ENCODE peak calls at places on chromosomes 5 and 9, in five cellular contexts. B, K, J, R and E are unnamed samples. For H3K36me3, the result is how much of the 10 kb centered on the place peaks cover.

GRCh38 chr9:83197611-83198010 is 134.7 kb upstream of the RASEF start:
- DNase-seq in J (no peak), K (no peak), B (no peak), R (no peak), E (no peak)

GRCh38 chr5:142342128-142342981 is 17.5 kb upstream of the SPRY4 start:
- DNase-seq in J (no peak), R (no peak), K (peak), B (no peak), E (no peak)

GRCh38 chr5:102223542-102224444 is 72.3 kb downstream of the SLCO4C1 start:
- DNase-seq in J (peak), R (no peak), B (no peak), K (no peak), E (no peak)

GRCh38 chr9:121292801-121293241 is 24.9 kb downstream of the GSN start:
- DNase-seq in R (no peak), K (no peak), J (no peak), B (no peak), E (peak)

GRCh38 chr5:131541766-131542165 is 93.3 kb downstream of the RAPGEF6 start:
- DNase-seq in K (no peak), J (no peak), R (no peak), B (no peak), E (no peak)

GRCh38 chr5:3372289-3372688 is 223.3 kb upstream of the IRX1 start:
- DNase-seq in J (no peak), K (no peak), B (no peak), R (no peak), E (no peak)

GRCh38 chr9:21728781-21729180 is 73.7 kb upstream of the MTAP start:
- DNase-seq in B (no peak), J (no peak), K (no peak), R (no peak), E (no peak)

GRCh38 chr9:79708541-79708940 is 136.8 kb downstream of the TLE4 start:
- DNase-seq in R (no peak), B (no peak), J (no peak), K (no peak), E (no peak)

GRCh38 chr5:177430972-177431316 is 4.5 kb downstream of the GRK6 start:
- DNase-seq in K (no peak), J (no peak), R (no peak), B (no peak), E (no peak)

GRCh38 chr5:15669826-15670225 is 169.8 kb downstream of the FBXL7 start:
- DNase-seq in B (no peak), J (no peak), R (no peak), K (no peak), E (no peak)

GRCh38 chr5:178131446-178131996 is 707 bp downstream of the RMND5B start:
- DNase-seq in K (no peak), R (no peak), J (no peak), B (no peak), E (no peak)

GRCh38 chr5:6361101-6361500 is 17.2 kb downstream of the MED10 start:
- DNase-seq in R (no peak), J (no peak), B (no peak), K (no peak), E (no peak)

GRCh38 chr5:157063776-157064430 is 5.0 kb upstream of the HAVCR1 start:
- DNase-seq in B (no peak), J (no peak), K (no peak), R (no peak), E (no peak)

GRCh38 chr9:136052991-136053756 is 41.9 kb downstream of the NACC2 start:
- DNase-seq in R (peak), K (no peak), J (peak), B (no peak), E (no peak)

GRCh38 chr9:5762421-5762820 is 70.5 kb downstream of the ERMP1 start:
- DNase-seq in B (no peak), K (no peak), R (no peak), J (no peak), E (no peak)

GRCh38 chr9:14306672-14307646 is 7.0 kb downstream of the NFIB start:
- DNase-seq in J (peak), R (no peak), B (no peak), K (no peak), E (no peak)

GRCh38 chr9:131722260-131722659 is 17.6 kb downstream of the RAPGEF1 start:
- DNase-seq in R (no peak), K (no peak), B (peak), J (no peak), E (no peak)

GRCh38 chr9:132769895-132770774 is 99.9 kb downstream of the GTF3C4 start:
- DNase-seq in R (peak), K (peak), B (peak), J (peak), E (peak)

GRCh38 chr5:118597448-118597847 is 390.9 kb downstream of the DTWD2 start:
- DNase-seq in R (no peak), K (no peak), J (no peak), B (no peak), E (no peak)

GRCh38 chr5:118598311-118598710 is 390.0 kb downstream of the DTWD2 start:
- DNase-seq in J (no peak), R (no peak), B (no peak), K (no peak), E (no peak)

GRCh38 chr5:118592234-118592633 is 396.1 kb downstream of the DTWD2 start:
- DNase-seq in K (no peak), R (no peak), J (no peak), B (no peak), E (no peak)

GRCh38 chr5:118592678-118593328 is 395.5 kb downstream of the DTWD2 start:
- DNase-seq in K (no peak), B (no peak), R (no peak), J (peak), E (no peak)

DNA sequence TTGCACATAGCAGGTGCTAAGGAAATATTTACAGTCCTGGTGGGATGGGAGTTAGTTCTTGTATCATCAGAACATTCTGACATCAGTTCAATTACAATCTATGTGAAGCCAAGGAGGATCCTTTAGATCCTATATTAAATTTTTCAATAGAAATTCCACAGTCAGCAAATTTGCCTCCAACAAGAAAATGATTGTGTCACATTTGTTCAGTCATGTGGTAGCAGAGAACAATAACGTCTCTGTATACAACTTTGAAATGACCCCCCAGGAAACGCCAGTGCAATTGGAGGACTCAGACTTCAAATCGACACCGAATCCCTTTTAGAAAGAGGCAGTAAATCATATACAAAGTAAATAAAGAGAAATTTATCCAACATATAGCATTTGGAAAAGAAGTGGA is 392.1 kb downstream of the DTWD2 start:
- DNase-seq in B (no peak), K (no peak), R (no peak), J (no peak), E (no peak)
- H3K27ac ChIP-seq in B (no peak), K (no peak), R (no peak), J (no peak), E (no peak)

DNA sequence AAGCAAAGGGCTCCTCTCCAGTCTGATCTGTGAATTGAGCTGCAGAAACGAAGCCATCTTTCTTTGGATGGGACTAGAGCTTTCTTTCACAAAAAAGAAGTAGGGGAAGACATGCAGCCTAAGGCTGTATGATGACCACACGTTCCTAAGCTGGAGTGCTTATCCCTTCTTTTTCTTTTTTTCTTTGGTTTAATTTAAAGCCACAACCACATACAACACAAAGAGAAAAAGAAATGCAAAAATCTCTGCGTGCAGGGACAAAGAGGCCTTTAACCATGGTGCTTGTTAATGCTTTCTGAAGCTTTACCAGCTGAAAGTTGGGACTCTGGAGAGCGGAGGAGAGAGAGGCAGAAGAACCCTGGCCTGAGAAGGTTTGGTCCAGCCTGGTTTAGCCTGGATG is 82.1 kb downstream of the PIK3R1 start:
- DNase-seq in J (no peak), K (no peak), B (no peak), R (no peak), E (no peak)
- H3K36me3 ChIP-seq in J (under half), K (half or more), B (half or more), R (under half), E (half or more)

DNA sequence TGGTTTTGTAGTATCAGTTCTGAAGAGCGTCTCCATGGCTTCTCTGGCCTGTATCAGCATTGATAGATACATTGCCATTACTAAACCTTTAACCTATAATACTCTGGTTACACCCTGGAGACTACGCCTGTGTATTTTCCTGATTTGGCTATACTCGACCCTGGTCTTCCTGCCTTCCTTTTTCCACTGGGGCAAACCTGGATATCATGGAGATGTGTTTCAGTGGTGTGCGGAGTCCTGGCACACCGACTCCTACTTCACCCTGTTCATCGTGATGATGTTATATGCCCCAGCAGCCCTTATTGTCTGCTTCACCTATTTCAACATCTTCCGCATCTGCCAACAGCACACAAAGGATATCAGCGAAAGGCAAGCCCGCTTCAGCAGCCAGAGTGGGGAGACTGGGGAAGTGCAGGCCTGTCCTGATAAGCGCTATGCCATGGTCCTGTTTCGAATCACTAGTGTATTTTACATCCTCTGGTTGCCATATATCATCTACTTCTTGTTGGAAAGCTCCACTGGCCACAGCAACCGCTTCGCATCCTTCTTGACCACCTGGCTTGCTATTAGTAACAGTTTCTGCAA is 1.5 kb downstream of the GPR21 start:
- DNase-seq in K (no peak), B (no peak), J (no peak), R (no peak), E (no peak)
- H3K27ac ChIP-seq in K (no peak), B (peak), J (no peak), R (no peak), E (peak)

DNA sequence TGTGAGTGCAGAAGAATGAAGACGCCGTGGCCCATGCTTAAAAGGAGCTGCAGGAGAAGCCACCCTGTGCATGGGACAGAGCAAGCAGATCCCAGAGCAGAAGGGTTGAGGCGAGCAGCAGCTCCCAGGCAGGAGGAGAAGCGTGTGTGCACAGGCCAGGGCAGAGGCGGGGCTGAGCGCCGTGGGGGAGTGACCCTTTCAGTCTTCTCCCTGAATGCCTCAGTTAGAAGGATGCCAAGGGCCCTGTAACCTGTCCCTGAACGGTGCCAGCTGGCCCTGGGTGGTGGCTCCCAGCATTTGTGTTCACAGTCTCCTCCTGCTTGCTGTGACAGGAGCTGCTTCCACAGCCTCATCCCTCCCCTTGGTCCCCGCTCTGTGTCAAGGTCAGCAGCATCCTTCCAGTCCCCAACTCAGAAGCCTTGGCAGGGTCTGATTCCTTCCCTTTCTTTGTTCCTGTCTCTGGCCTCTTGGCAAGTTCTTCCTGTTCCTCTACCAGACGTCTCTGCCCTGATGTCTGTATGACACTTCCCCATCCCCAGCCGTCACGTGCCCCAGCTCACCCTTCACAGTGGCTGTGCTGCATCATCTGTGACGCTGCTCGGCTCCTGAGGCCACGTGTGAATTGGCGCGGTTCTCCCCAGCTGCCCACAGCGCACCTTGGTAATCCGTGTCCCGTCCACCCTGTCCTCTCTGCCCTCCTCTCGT is 5.2 kb downstream of the EXOC3 start:
- DNase-seq in J (no peak), B (peak), R (peak), K (peak), E (peak)
- H3K36me3 ChIP-seq in J (under half), B (half or more), R (under half), K (half or more), E (half or more)

DNA sequence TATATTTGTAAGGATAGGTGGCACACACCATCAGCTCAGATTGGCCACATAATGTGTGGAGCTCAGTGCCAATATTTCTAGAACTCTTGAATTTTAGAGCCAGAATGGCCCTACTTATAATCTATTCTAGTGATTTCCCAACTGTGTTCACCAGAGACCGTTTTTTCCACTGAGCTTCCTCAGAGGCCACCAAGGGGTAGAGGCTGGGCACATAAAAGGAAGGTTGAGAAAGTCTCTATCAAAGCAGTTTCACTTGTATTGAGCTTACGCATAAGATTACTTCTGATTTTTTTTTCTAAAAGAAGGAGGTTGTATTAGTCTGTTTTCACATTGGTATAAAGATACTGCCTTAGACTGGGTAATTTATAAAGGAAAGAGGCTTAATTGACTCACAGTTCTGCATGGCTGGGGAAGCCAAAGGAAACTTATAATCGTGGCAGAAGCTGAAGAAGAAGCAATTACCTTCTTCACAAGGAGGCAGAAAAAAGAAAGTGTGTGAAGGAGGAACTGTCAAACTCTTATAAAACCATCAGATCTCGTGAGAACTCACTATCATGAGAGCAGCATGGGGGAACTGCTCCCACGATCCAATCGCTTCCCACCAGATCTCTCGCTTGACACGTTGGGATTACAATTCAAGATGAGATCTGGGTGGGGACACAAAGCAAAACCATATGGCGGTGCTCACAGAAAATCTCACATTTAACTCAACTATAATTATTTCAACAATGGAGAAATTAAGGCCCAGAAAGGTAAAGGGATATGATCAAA is 27.3 kb downstream of the DPYSL3 start:
- DNase-seq in R (no peak), B (no peak), K (no peak), J (no peak), E (no peak)
- H3K27ac ChIP-seq in R (peak), B (peak), K (peak), J (no peak), E (peak)

GRCh38 chr9:33109850-33110595 is 33.5 kb upstream of the SMU1 start:
- DNase-seq in B (no peak), K (no peak), R (no peak), J (no peak), E (no peak)

GRCh38 chr9:33110686-33111085 is 34.2 kb upstream of the SMU1 start:
- DNase-seq in B (no peak), J (no peak), K (no peak), R (no peak), E (no peak)

GRCh38 chr9:33113799-33114547 is 37.5 kb upstream of the SMU1 start:
- DNase-seq in K (no peak), B (no peak), J (no peak), R (no peak), E (peak)

GRCh38 chr9:33111621-33112020 is 35.1 kb upstream of the SMU1 start:
- DNase-seq in B (no peak), K (no peak), R (no peak), J (no peak), E (no peak)

DNA sequence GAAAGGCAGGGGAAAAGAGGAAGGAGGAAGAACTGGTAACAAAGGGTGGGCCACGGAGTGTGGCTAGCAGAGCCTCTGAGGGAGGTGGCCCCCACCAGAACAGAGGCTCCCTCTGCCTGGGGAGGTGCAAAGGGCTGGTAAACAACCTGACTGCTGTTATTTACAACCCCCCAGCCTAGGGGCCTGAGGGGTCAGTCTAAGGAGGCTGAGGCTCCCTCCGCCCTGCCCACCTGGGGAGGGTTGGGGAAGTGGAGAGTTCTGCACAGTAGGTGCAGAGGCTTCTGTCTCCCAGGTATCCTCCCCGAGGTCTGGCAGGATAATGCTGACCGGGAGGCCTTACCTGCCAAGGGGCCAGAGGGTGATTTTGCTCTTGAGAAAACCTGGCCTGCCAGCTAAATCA is 35.6 kb upstream of the SMU1 start:
- DNase-seq in K (no peak), R (no peak), J (no peak), B (no peak), E (no peak)
- H3K36me3 ChIP-seq in K (half or more), R (under half), J (under half), B (under half), E (half or more)

DNA sequence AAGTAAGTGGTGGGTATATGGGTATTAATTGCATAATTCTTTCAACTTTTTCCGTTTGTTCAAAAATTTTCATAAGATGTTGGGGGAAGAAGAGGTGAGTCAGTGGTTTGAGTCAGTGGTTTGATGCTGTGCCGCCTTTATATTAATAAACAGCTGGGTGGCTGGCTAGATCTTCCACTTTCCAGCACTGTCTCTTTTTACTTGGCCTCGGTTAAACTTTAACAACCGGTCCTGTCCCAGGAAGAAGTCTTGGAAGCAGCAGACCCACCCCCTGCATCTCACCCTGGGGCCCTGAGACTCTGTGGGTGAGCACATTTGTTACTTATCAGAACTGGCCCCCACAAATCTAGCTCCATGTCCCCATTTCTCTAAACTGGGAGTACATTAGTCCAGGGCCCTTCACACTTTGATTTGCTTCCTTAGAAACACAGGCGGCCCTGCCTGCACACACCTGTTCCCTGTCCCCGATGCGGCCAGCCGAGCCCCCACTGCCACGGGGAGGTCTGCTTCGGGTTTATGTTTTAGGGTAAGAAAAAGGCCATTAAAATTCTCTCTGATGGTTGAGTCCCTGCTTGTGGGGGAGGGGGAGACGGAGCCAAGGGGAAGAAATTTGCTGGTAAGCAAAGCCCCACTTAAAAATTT is 90.7 kb downstream of the PTCH1 start:
- DNase-seq in J (peak), K (no peak), R (no peak), B (no peak), E (no peak)
- H3K27ac ChIP-seq in J (peak), K (peak), R (peak), B (peak), E (no peak)

DNA sequence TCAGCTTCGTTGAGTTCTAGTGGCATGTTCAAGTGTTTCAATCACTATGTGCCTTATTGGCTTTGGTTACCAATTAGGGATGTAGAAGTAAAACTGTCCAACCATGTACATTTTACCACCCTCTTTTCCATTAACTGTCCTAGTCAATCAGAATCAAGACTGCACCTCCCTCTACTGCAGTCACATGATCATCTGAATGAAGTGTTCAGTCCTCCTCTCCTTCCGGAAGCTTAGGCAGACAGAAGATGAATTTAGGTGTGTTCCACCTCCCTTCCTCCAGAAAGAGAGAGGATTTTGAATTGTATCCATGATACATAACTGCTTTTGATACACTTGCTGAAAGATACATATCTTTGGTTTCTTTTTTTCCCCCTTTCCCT is 133.7 kb downstream of the ERCC6L2 start:
- DNase-seq in J (no peak), R (no peak), K (no peak), B (no peak), E (no peak)
- H3K36me3 ChIP-seq in J (under half), R (under half), K (under half), B (half or more), E (under half)